ENCODE peak calls at places on chromosomes 3 and 15, in six cellular contexts. G, I, F, E, W and U are unnamed samples.

GRCh38 chr3:126889276-126890201 is 93.4 kb upstream of the PLXNA1 start:
- DNase-seq in G (no peak), I (no peak), F (no peak), E (no peak), W (no peak), U (no peak)

GRCh38 chr15:38518084-38518483 is 46.5 kb downstream of the RASGRP1 start:
- DNase-seq in G (no peak), I (no peak), F (no peak), E (no peak), W (no peak), U (no peak)

GRCh38 chr3:112582242-112582874 is 20.5 kb downstream of the SLC35A5 start:
- DNase-seq in G (peak), I (no peak), F (no peak), E (no peak), W (no peak), U (peak)

GRCh38 chr15:41585140-41586047 is 26.4 kb downstream of the TYRO3 start:
- DNase-seq in G (peak), I (peak), F (peak), E (no peak), W (peak), U (no peak)

GRCh38 chr15:73697033-73697467 is 12.9 kb downstream of the CD276 start:
- DNase-seq in G (peak), I (peak), F (peak), E (no peak), W (peak), U (no peak)

GRCh38 chr3:19432679-19433078 is 284.4 kb downstream of the KCNH8 start:
- DNase-seq in G (no peak), I (no peak), F (no peak), E (no peak), W (no peak), U (no peak)

GRCh38 chr3:9951962-9952805 is at the start of gene PRRT3:
- DNase-seq in G (no peak), I (peak), F (peak), E (no peak), W (peak), U (peak)

GRCh38 chr15:72358121-72358520 is 17.7 kb downstream of the HEXA start:
- DNase-seq in G (no peak), I (no peak), F (no peak), E (no peak), W (no peak), U (no peak)

GRCh38 chr3:115301364-115301860 is 154.3 kb upstream of the ZBTB20 start:
- DNase-seq in G (no peak), I (no peak), F (no peak), E (no peak), W (no peak), U (no peak)

GRCh38 chr3:39327053-39327745 is 2.3 kb upstream of the CCR8 start:
- DNase-seq in G (no peak), I (no peak), F (no peak), E (no peak), W (no peak), U (no peak)

GRCh38 chr3:43770426-43771103 is 79.8 kb downstream of the ABHD5 start:
- DNase-seq in G (no peak), I (peak), F (peak), E (no peak), W (no peak), U (no peak)

GRCh38 chr3:169218314-169218983 is 445.1 kb downstream of the MECOM start:
- DNase-seq in G (no peak), I (peak), F (peak), E (peak), W (peak), U (no peak)

GRCh38 chr15:33941279-33942063 is 26.8 kb upstream of the CHRM5 start:
- DNase-seq in G (no peak), I (no peak), F (no peak), E (no peak), W (no peak), U (peak)

GRCh38 chr3:99562138-99562537 is 76.3 kb upstream of the COL8A1 start:
- DNase-seq in G (no peak), I (no peak), F (no peak), E (no peak), W (no peak), U (no peak)

GRCh38 chr15:67096536-67097294 is 31.3 kb downstream of the SMAD3 start:
- DNase-seq in G (no peak), I (no peak), F (no peak), E (no peak), W (no peak), U (no peak)

GRCh38 chr3:93994056-93994455 is 14.1 kb downstream of the ARL13B start:
- DNase-seq in G (no peak), I (no peak), F (no peak), E (no peak), W (no peak), U (no peak)

GRCh38 chr3:127052121-127052561 is 69.2 kb downstream of the PLXNA1 start:
- DNase-seq in G (no peak), I (peak), F (peak), E (no peak), W (no peak), U (no peak)

GRCh38 chr3:150220791-150221190 is 187.3 kb upstream of the TSC22D2 start:
- DNase-seq in G (no peak), I (no peak), F (no peak), E (no peak), W (no peak), U (no peak)

GRCh38 chr15:73991260-73991659 is 835 bp downstream of the STOML1 start:
- DNase-seq in G (no peak), I (peak), F (peak), E (no peak), W (no peak), U (no peak)

GRCh38 chr15:31470756-31471155 is 144.1 kb downstream of the KLF13 start:
- DNase-seq in G (no peak), I (no peak), F (no peak), E (no peak), W (no peak), U (no peak)

GRCh38 chr15:92907229-92907628 is 7.1 kb downstream of the CHD2 start:
- DNase-seq in G (no peak), I (no peak), F (no peak), E (no peak), W (no peak), U (no peak)

GRCh38 chr15:80801891-80802680 is 22.9 kb downstream of the CEMIP start:
- DNase-seq in G (no peak), I (peak), F (peak), E (no peak), W (no peak), U (no peak)

GRCh38 chr15:77582763-77583162 is 49.9 kb downstream of the LINGO1 start:
- DNase-seq in G (no peak), I (peak), F (no peak), E (no peak), W (no peak), U (no peak)

GRCh38 chr3:177211503-177212277 is 14.4 kb upstream of the TBL1XR1 start:
- DNase-seq in G (no peak), I (peak), F (no peak), E (no peak), W (no peak), U (no peak)

GRCh38 chr3:193240436-193240849 is 579 bp upstream of the PLAAT1 start:
- DNase-seq in G (no peak), I (no peak), F (no peak), E (no peak), W (no peak), U (no peak)

GRCh38 chr15:63065262-63066234 is 23.0 kb downstream of the TPM1 start:
- DNase-seq in G (no peak), I (no peak), F (no peak), E (no peak), W (no peak), U (no peak)

GRCh38 chr3:113277414-113277813 is 66.1 kb downstream of the BOC start:
- DNase-seq in G (no peak), I (no peak), F (no peak), E (no peak), W (no peak), U (no peak)

GRCh38 chr3:16802382-16802781 is 82.4 kb upstream of the PLCL2 start:
- DNase-seq in G (no peak), I (no peak), F (no peak), E (no peak), W (no peak), U (no peak)

GRCh38 chr3:171776839-171777607 is 33.3 kb downstream of the PLD1 start:
- DNase-seq in G (no peak), I (no peak), F (no peak), E (peak), W (no peak), U (no peak)

GRCh38 chr15:64006642-64007041 is 39.6 kb downstream of the DAPK2 start:
- DNase-seq in G (no peak), I (peak), F (no peak), E (no peak), W (no peak), U (no peak)

GRCh38 chr3:148191966-148192365 is 505.7 kb upstream of the AGTR1 start:
- DNase-seq in G (no peak), I (no peak), F (no peak), E (no peak), W (no peak), U (no peak)

GRCh38 chr3:96814581-96815567 is at the start of gene EPHA6:
- DNase-seq in G (no peak), I (peak), F (peak), E (no peak), W (peak), U (no peak)

GRCh38 chr3:179651687-179652466 is 963 bp upstream of the USP13 start:
- DNase-seq in G (no peak), I (no peak), F (no peak), E (no peak), W (no peak), U (no peak)

GRCh38 chr15:85941186-85941855 is 138.3 kb upstream of the AGBL1 start:
- DNase-seq in G (no peak), I (no peak), F (no peak), E (no peak), W (no peak), U (no peak)

GRCh38 chr15:48147358-48147757 is 26.6 kb downstream of the SLC24A5 start:
- DNase-seq in G (no peak), I (no peak), F (no peak), E (no peak), W (no peak), U (no peak)